ENCODE peak calls at places on chromosomes 4 and X, in eight cellular contexts. L is mammary epithelial cell, O is fibroblast of the aortic adventitia, F is tibial artery, Z is colonic mucosa, P is A549, J is prostate gland, X is heart right ventricle. M is an unnamed sample.

GRCh38 chr4:73447701-73448100 is 11.7 kb downstream of the AFP start:
- DNase-seq in L (no peak), O (peak; percentile 39), F (no peak), Z (no peak), P (no peak), J (no peak), X (no peak), M (no peak)

GRCh38 chrX:84956304-84956703 is 47.4 kb upstream of the APOOL start:
- DNase-seq in L (no peak), O (peak; percentile 2), F (no peak), Z (no peak), P (no peak), J (no peak), X (no peak), M (no peak)

GRCh38 chr4:102440498-102440897 is 60.7 kb upstream of the NFKB1 start:
- DNase-seq in L (no peak), O (no peak), F (no peak), Z (no peak), P (no peak), J (no peak), X (no peak), M (no peak)

GRCh38 chr4:122783301-122784215 is 43.1 kb upstream of the FGF2 start:
- DNase-seq in L (peak; percentile 87), O (peak; percentile 98), F (peak; percentile 53), Z (no peak), P (peak; percentile 76), J (peak; percentile 10), X (peak; percentile 58), M (peak; percentile 94)

GRCh38 chr4:73713650-73714049 is 26.7 kb upstream of the CXCL8 start:
- DNase-seq in L (peak; percentile 78), O (no peak), F (no peak), Z (no peak), P (no peak), J (no peak), X (no peak), M (no peak)

GRCh38 chrX:107678957-107679740 is 50.8 kb downstream of the PRPS1 start:
- DNase-seq in L (peak; percentile 63), O (peak; percentile 69), F (peak; percentile 92), Z (peak; percentile 65), P (no peak), J (no peak), X (peak; percentile 66), M (peak; percentile 87)

GRCh38 chrX:153057281-153057680 is 1.0 kb downstream of the PNMA3 start:
- DNase-seq in L (no peak), O (no peak), F (no peak), Z (no peak), P (no peak), J (no peak), X (no peak), M (no peak)

GRCh38 chr4:26029512-26030131 is 115.6 kb downstream of the SMIM20 start:
- DNase-seq in L (no peak), O (no peak), F (no peak), Z (no peak), P (no peak), J (no peak), X (peak; percentile 22), M (no peak)

GRCh38 chr4:184447664-184448063 is 26.7 kb downstream of the IRF2 start:
- DNase-seq in L (no peak), O (no peak), F (no peak), Z (no peak), P (no peak), J (no peak), X (no peak), M (no peak)

DNA sequence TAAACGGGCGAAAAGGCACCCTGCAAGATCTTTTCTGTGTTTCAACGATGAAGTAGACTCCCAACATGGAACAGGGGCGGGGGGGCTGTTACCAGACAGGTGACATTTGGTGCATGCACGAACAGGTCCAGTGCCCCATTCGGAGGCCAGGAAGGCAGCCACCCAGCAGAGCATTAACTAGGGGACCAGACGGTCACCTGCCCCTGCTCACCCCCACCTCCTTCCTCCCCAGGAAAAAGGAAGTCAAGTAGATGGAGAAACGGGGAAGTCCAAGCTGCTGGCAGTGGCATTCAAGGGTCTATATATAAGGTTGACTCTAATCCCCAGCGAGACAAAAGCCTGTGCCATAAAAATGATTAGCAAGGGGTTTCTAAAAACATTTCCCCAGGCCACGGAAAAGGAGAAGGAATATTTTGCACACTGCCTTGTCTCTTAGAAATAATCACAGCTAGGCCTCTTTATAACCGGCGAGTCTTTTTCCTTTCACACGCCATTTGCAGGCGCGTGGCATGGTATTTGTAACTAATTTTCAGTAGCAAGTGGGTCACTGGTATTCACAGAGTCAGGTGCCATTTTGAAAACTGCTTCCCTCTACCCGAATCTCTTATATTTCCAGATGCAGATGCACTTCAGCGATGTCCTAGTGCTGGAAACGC is 1.2 kb upstream of the TMSB4X start:
- DNase-seq in L (no peak), O (no peak), F (no peak), Z (no peak), P (no peak), J (no peak), X (no peak), M (no peak)
- H3K4me3 ChIP-seq in L (no peak overlapping the region), O (peak overlapping the region; percentile 80), F (peak overlapping the region; percentile 87), Z (no peak overlapping the region), P (no peak overlapping the region), J (no peak overlapping the region), X (peak overlapping the region; percentile 98), M (peak overlapping the region; percentile 75)

GRCh38 chrX:42289492-42290385 is 366.4 kb upstream of the CASK start:
- DNase-seq in L (no peak), O (no peak), F (no peak), Z (no peak), P (no peak), J (no peak), X (no peak), M (no peak)

GRCh38 chrX:42290608-42291007 is 367.3 kb upstream of the CASK start:
- DNase-seq in L (no peak), O (peak; percentile 2), F (no peak), Z (no peak), P (no peak), J (no peak), X (no peak), M (peak; percentile 4)
- TF ChIP-seq CTCF in L (peak; percentile 48), O (peak; percentile 14), F (no peak), Z (no peak), P (no peak), J (no peak), X (no peak), M (peak; percentile 18)

DNA sequence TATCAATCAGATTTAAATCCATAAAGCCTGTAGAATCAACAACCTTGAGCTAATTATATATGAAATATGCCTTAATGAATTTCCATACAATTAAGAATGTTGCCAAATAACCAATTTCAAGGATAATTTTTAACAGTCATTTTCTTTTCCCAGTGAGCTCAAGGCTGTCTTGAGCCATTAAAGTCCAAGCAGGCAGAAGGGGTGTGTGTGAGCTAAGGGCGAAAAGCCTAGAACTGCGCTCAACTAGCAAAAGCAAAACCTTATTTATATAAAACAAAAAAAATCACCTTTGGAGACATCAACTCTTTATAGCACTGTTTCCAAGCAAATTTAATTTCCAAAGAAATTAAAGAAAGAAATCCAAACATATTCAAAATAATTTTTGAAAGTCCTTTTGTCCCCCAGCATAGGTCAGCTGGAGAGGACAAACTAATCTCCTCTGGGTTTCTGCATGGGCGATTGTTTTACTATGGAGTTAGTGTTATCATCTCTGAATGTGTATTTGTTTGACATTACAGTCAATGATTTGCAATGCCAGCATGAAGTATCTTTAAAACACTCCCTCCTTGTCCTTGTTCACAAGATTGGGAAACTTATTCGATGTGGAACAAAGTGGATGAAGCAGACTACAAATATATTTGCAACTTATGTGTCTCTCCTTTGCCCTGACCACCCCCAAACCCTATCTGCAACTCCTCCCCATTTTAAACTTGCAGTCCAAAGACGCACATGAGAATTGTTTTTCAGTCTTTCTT is 1.3 kb upstream of the PITX2 start:
- DNase-seq in L (no peak), O (no peak), F (no peak), Z (no peak), P (no peak), J (no peak), X (no peak), M (no peak)
- H3K4me3 ChIP-seq in L (no peak overlapping the region), O (no peak overlapping the region), F (no peak overlapping the region), Z (no peak overlapping the region), P (no peak overlapping the region), J (no peak overlapping the region), X (no peak overlapping the region), M (no peak overlapping the region)

DNA sequence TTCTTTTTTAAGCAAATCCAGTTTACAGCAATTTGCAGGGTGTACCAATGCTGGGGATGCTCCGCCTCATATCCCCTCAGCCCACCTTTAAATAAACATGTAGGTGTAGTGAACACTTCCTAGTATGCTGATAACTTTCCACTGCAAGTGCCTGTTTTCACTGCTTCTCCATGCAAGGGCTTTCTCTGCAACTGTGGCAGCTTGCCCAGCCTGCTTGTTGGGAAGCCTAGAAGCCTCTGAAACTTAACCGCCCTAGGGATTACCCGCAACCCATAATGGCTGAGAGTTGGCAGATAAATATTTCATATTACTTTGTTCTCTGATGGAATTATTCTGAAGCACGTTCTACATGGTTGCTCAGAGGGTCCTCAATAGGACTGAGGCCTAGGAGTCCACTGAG is 253.7 kb upstream of the DDX53 start:
- DNase-seq in L (no peak), O (no peak), F (no peak), Z (no peak), P (no peak), J (no peak), X (peak; percentile 13), M (no peak)
- TF ChIP-seq CTCF in L (no peak), O (no peak), F (no peak), Z (no peak), P (no peak), J (no peak), X (no peak), M (no peak)

DNA sequence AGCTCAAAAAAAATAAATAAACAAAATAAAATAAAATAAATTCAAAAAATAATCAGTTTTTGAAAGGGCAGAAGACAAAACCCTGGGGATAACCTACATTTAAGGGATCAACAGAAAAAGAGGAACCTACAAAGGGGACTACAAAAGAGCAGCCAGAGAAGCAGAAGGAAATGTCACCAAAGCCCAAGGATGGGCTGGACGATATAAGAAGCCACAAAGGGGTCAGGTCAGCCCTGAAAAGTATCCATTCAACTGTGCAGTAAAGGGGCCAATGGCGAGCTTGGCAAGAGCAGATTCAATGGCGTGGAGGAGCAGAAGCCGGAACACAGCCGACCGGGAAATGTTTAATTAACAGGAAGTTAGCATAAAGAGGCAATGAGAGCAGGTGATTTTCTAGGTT is 16.9 kb downstream of the ACOT9 start:
- DNase-seq in L (no peak), O (no peak), F (no peak), Z (no peak), P (no peak), J (no peak), X (no peak), M (no peak)
- H3K4me3 ChIP-seq in L (no peak overlapping the region), O (no peak overlapping the region), F (no peak overlapping the region), Z (no peak overlapping the region), P (no peak overlapping the region), J (no peak overlapping the region), X (no peak overlapping the region), M (no peak overlapping the region)

M was measured in fibroblast of pulmonary artery.